ENCODE peak calls at places on chromosomes 6 and 20, in four cellular contexts. Y is stimulated activated naive CD4-positive, alpha-beta T cell; X is Calu3; S is AG04450. Q is an unnamed sample.

GRCh38 chr6:13425971-13426931 is 61.1 kb downstream of the GFOD1 start:
- DNase-seq in S (no peak), X (no peak), Y (no peak), Q (no peak)

GRCh38 chr20:54194724-54195438 is 13.0 kb upstream of the PFDN4 start:
- DNase-seq in X (peak), Y (no peak), S (no peak), Q (peak)

GRCh38 chr6:61809004-61809595 is 476.9 kb downstream of the KHDRBS2 start:
- DNase-seq in X (no peak), Y (no peak), S (no peak), Q (peak)

GRCh38 chr6:95087394-95088097 is 489.8 kb upstream of the MANEA start:
- DNase-seq in X (peak), Y (no peak), S (peak), Q (peak)

GRCh38 chr6:89693207-89693606 is 54.7 kb upstream of the LYRM2 start:
- DNase-seq in Y (no peak), X (no peak), S (no peak), Q (no peak)

GRCh38 chr6:33372532-33373123 is 19.0 kb upstream of the KIFC1 start:
- DNase-seq in S (no peak), X (no peak), Y (no peak), Q (no peak)

GRCh38 chr20:62776692-62777527 is 19.4 kb upstream of the MRGBP start:
- DNase-seq in Y (peak), X (peak), S (no peak), Q (peak)

GRCh38 chr20:22106308-22106938 is 401.0 kb downstream of the PAX1 start:
- DNase-seq in X (no peak), S (no peak), Y (no peak), Q (peak)

GRCh38 chr6:13870185-13870584 is 54.6 kb upstream of the RNF182 start:
- DNase-seq in X (no peak), S (no peak), Y (no peak), Q (no peak)

GRCh38 chr6:33335916-33336315 is 18.4 kb upstream of the ZBTB22 start:
- DNase-seq in S (no peak), Y (no peak), X (no peak), Q (no peak)

GRCh38 chr20:50895111-50895830 is 36.0 kb downstream of the ADNP start:
- DNase-seq in X (no peak), Y (no peak), S (peak), Q (no peak)

GRCh38 chr6:158819213-158819976 is at the start of gene EZR:
- DNase-seq in X (peak), S (no peak), Y (peak), Q (peak)

GRCh38 chr20:45080867-45081616 is 19.9 kb downstream of the KCNS1 start:
- DNase-seq in X (peak), S (no peak), Y (no peak), Q (peak)

GRCh38 chr6:150940951-150941350 is 75.4 kb downstream of the MTHFD1L start:
- DNase-seq in S (no peak), Y (no peak), X (no peak), Q (no peak)

GRCh38 chr6:158512809-158513208 is 47.1 kb upstream of the TMEM181 start:
- DNase-seq in X (no peak), Y (no peak), S (no peak), Q (no peak)

GRCh38 chr6:116144590-116144989 is 18.7 kb upstream of the COL10A1 start:
- DNase-seq in Y (no peak), S (peak), X (peak), Q (peak)

GRCh38 chr6:145233955-145234354 is 501.4 kb downstream of the EPM2A start:
- DNase-seq in S (no peak), Y (no peak), X (no peak), Q (no peak)

GRCh38 chr6:34154668-34155447 is 9.0 kb upstream of the GRM4 start:
- DNase-seq in S (no peak), Y (peak), X (peak), Q (peak)

GRCh38 chr6:113881473-113881980 is 24.4 kb downstream of the MARCKS start:
- DNase-seq in Y (no peak), X (no peak), S (no peak), Q (no peak)

GRCh38 chr6:108835218-108835850 is 12.9 kb upstream of the ARMC2 start:
- DNase-seq in Y (peak), S (peak), X (peak), Q (peak)

GRCh38 chr20:45545754-45546453 is 1.3 kb downstream of the EPPIN start:
- DNase-seq in X (no peak), S (peak), Y (no peak), Q (peak)

GRCh38 chr6:94272327-94272726 is 853.0 kb upstream of the EPHA7 start:
- DNase-seq in Y (no peak), X (no peak), S (no peak), Q (no peak)

GRCh38 chr6:125252891-125253290 is 48.9 kb downstream of the HDDC2 start:
- DNase-seq in S (no peak), X (no peak), Y (no peak), Q (no peak)

GRCh38 chr6:40343318-40343886 is 243.8 kb downstream of the LRFN2 start:
- DNase-seq in S (no peak), X (no peak), Y (no peak), Q (no peak)

GRCh38 chr6:32982084-32982701 is 13.8 kb downstream of the BRD2 start:
- DNase-seq in Y (no peak), X (no peak), S (no peak), Q (no peak)

GRCh38 chr6:54335871-54336270 is 27.6 kb downstream of the TINAG start:
- DNase-seq in X (no peak), S (peak), Y (no peak), Q (peak)

GRCh38 chr20:34516874-34517542 is 786 bp downstream of the DYNLRB1 start:
- DNase-seq in S (no peak), Y (peak), X (peak), Q (no peak)

GRCh38 chr6:170286246-170286933 is 4.5 kb downstream of the DLL1 start:
- DNase-seq in S (no peak), Y (no peak), X (no peak), Q (no peak)

GRCh38 chr20:57402206-57403125 is 11.3 kb downstream of the RBM38 start:
- DNase-seq in S (no peak), X (no peak), Y (no peak), Q (no peak)

GRCh38 chr6:80446454-80447045 is 340.1 kb downstream of the BCKDHB start:
- DNase-seq in Y (no peak), S (no peak), X (no peak), Q (no peak)